ENCODE peak calls at places on chromosome 15, in seven cellular contexts. R, W, S, A, O, C and Q are unnamed samples.
A peak's percentile ranks its signal among the peaks of the same experiment; 100 is the strongest.

GRCh38 chr15:66483131-66483566 is 14.4 kb downstream of the SNAPC5 start:
- DNase-seq in R (peak; percentile 69), W (no peak), S (no peak), A (peak; percentile 52), O (no peak), C (no peak), Q (no peak)

GRCh38 chr15:99365232-99365631 is 114.0 kb downstream of the LRRC28 start:
- DNase-seq in R (no peak), W (no peak), S (no peak), A (no peak), O (no peak), C (peak; percentile 57), Q (no peak)

GRCh38 chr15:75694241-75695182 is 18.1 kb downstream of the CSPG4 start:
- DNase-seq in R (peak; percentile 96), W (peak; percentile 77), S (peak; percentile 72), A (peak; percentile 99), O (no peak), C (no peak), Q (peak; percentile 99)

GRCh38 chr15:92049290-92050008 is 195.9 kb downstream of the SLCO3A1 start:
- DNase-seq in R (no peak), W (peak; percentile 34), S (no peak), A (no peak), O (no peak), C (no peak), Q (peak; percentile 69)

GRCh38 chr15:91456251-91456718 is 356.2 kb downstream of the SV2B start:
- DNase-seq in R (no peak), W (no peak), S (no peak), A (peak; percentile 87), O (no peak), C (no peak), Q (no peak)

GRCh38 chr15:78950906-78951840 is 6.3 kb upstream of the CTSH start:
- DNase-seq in R (peak; percentile 31), W (no peak), S (no peak), A (peak; percentile 48), O (no peak), C (no peak), Q (peak; percentile 93)

GRCh38 chr15:84108725-84109124 is 126.8 kb upstream of the GOLGA6L4 start:
- DNase-seq in R (peak; percentile 11), W (no peak), S (no peak), A (peak; percentile 18), O (no peak), C (no peak), Q (no peak)

GRCh38 chr15:96234109-96234892 is 96.2 kb upstream of the NR2F2 start:
- DNase-seq in R (peak; percentile 19), W (no peak), S (no peak), A (peak; percentile 51), O (no peak), C (peak; percentile 58), Q (no peak)

GRCh38 chr15:35603298-35603697 is 57.3 kb upstream of the DPH6 start:
- DNase-seq in R (peak; percentile 26), W (no peak), S (no peak), A (peak; percentile 88), O (no peak), C (peak; percentile 25), Q (peak; percentile 32)

GRCh38 chr15:100002091-100002620 is 268.9 kb upstream of the LYSMD4 start:
- DNase-seq in R (no peak), W (no peak), S (no peak), A (no peak), O (no peak), C (no peak), Q (no peak)

GRCh38 chr15:81235781-81236507 is 39.3 kb downstream of the IL16 start:
- DNase-seq in R (no peak), W (no peak), S (no peak), A (peak; percentile 99), O (no peak), C (no peak), Q (peak; percentile 84)

GRCh38 chr15:32668942-32669341 is 27.4 kb downstream of the SCG5 start:
- DNase-seq in R (no peak), W (no peak), S (no peak), A (no peak), O (no peak), C (no peak), Q (no peak)

GRCh38 chr15:75532413-75533250 is 46.5 kb downstream of the PTPN9 start:
- DNase-seq in R (peak; percentile 89), W (peak; percentile 85), S (peak; percentile 70), A (peak; percentile 88), O (no peak), C (no peak), Q (no peak)

GRCh38 chr15:41474941-41475340 is 18.7 kb upstream of the ITPKA start:
- DNase-seq in R (no peak), W (no peak), S (no peak), A (no peak), O (no peak), C (no peak), Q (no peak)

GRCh38 chr15:52337198-52337853 is 41.7 kb upstream of the MYO5C start:
- DNase-seq in R (peak; percentile 53), W (no peak), S (no peak), A (peak; percentile 77), O (no peak), C (no peak), Q (peak; percentile 66)

GRCh38 chr15:64105113-64105704 is 9.4 kb downstream of the SNX1 start:
- DNase-seq in R (peak; percentile 83), W (no peak), S (peak; percentile 28), A (peak; percentile 57), O (no peak), C (no peak), Q (no peak)

GRCh38 chr15:78085928-78086327 is 6.4 kb upstream of the SH2D7 start:
- DNase-seq in R (no peak), W (no peak), S (no peak), A (peak; percentile 90), O (no peak), C (no peak), Q (no peak)

GRCh38 chr15:80584973-80585372 is 110.1 kb upstream of the ABHD17C start:
- DNase-seq in R (no peak), W (no peak), S (no peak), A (no peak), O (no peak), C (no peak), Q (no peak)

GRCh38 chr15:66238318-66238717 is 15.2 kb downstream of the MEGF11 start:
- DNase-seq in R (no peak), W (no peak), S (no peak), A (no peak), O (no peak), C (no peak), Q (no peak)

GRCh38 chr15:38029741-38030140 is 95.3 kb downstream of the TMCO5A start:
- DNase-seq in R (no peak), W (no peak), S (no peak), A (peak; percentile 86), O (no peak), C (no peak), Q (no peak)

GRCh38 chr15:67805008-67805681 is 20.2 kb upstream of the SKOR1 start:
- DNase-seq in R (no peak), W (no peak), S (no peak), A (no peak), O (peak; percentile 55), C (no peak), Q (no peak)

GRCh38 chr15:75357976-75358673 is 10.3 kb downstream of the MAN2C1 start:
- DNase-seq in R (no peak), W (no peak), S (no peak), A (no peak), O (no peak), C (no peak), Q (no peak)

GRCh38 chr15:75176404-75176761 is 25.3 kb upstream of the C15orf39 start:
- DNase-seq in R (peak; percentile 54), W (no peak), S (no peak), A (no peak), O (no peak), C (no peak), Q (no peak)

GRCh38 chr15:93072440-93073394 is 16.3 kb downstream of the RGMA start:
- DNase-seq in R (peak; percentile 46), W (peak; percentile 83), S (peak; percentile 89), A (peak; percentile 23), O (peak; percentile 91), C (no peak), Q (peak; percentile 96)
- H3K27me3 ChIP-seq in R (peaks cover 12% of the 10 kb centered on the region), W (peaks cover 25% of the 10 kb centered on the region), S (peaks cover 12% of the 10 kb centered on the region), A (peaks cover 46% of the 10 kb centered on the region), O (peaks cover 14% of the 10 kb centered on the region), C (peaks cover 21% of the 10 kb centered on the region), Q (peaks cover 42% of the 10 kb centered on the region)

GRCh38 chr15:73679964-73680363 is 4.2 kb upstream of the CD276 start:
- DNase-seq in R (no peak), W (no peak), S (no peak), A (no peak), O (no peak), C (no peak), Q (no peak)
- H3K27me3 ChIP-seq in R (peaks cover 8% of the 10 kb centered on the region), W (no peaks in the 10 kb centered on the region), S (no peaks in the 10 kb centered on the region), A (peaks cover 14% of the 10 kb centered on the region), O (no peaks in the 10 kb centered on the region), C (peaks cover under 1% of the 10 kb centered on the region), Q (peaks cover 10% of the 10 kb centered on the region)

GRCh38 chr15:60758961-60759729 is 280.2 kb upstream of the ICE2 start:
- DNase-seq in R (peak; percentile 97), W (no peak), S (no peak), A (peak; percentile 97), O (no peak), C (no peak), Q (peak; percentile 84)

GRCh38 chr15:60757831-60758570 is 279.1 kb upstream of the ICE2 start:
- DNase-seq in R (no peak), W (no peak), S (no peak), A (no peak), O (no peak), C (no peak), Q (no peak)

GRCh38 chr15:60757273-60757672 is 278.3 kb upstream of the ICE2 start:
- DNase-seq in R (no peak), W (no peak), S (no peak), A (no peak), O (no peak), C (no peak), Q (no peak)

GRCh38 chr15:60751985-60752952 is 273.3 kb upstream of the ICE2 start:
- DNase-seq in R (peak; percentile 87), W (peak; percentile 49), S (peak; percentile 45), A (peak; percentile 85), O (no peak), C (no peak), Q (peak; percentile 69)

DNA sequence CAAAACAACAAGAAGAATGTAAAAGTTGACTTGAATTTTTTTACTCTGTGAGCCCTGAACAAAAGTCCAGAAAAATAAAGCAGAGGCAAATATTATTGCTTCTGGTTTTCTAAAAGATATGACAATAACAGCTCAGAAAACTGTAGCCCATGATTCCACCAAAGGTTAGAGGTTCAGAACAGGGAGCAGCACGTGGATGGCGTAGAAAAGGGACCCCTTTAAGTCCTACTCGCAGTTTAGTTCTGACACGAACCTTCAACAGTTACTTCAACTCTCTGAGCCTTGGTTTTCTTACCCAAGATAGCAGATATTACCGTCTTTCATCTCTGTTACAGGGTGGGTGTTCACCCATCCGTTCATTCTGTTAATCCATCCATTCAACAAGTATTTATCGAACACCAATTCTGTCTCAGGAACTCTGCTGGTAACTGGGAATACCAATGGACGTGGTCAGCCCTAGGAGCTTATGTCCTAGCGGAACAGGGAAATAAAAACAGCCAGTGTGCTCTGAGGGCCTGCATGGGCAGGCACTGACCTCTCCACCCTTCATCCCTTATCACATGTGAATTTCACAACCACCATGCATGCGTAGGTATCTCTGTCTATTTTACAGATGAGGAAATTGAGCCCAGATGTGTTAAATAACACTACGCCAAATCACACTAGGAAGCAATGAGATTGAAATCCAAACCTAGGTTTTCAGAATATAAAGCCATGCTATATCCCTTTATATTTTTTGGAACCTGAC is 274.2 kb upstream of the ICE2 start:
- DNase-seq in R (peak; percentile 27), W (no peak), S (no peak), A (no peak), O (no peak), C (no peak), Q (no peak)
- H3K27me3 ChIP-seq in R (no peaks in the 10 kb centered on the region), W (no peaks in the 10 kb centered on the region), S (no peaks in the 10 kb centered on the region), A (peaks cover 2% of the 10 kb centered on the region), O (no peaks in the 10 kb centered on the region), C (no peaks in the 10 kb centered on the region), Q (no peaks in the 10 kb centered on the region)

GRCh38 chr15:69754313-69754712 is 301.7 kb downstream of the RPLP1 start:
- DNase-seq in R (no peak), W (no peak), S (no peak), A (no peak), O (no peak), C (no peak), Q (no peak)
- H3K27me3 ChIP-seq in R (peaks cover 1% of the 10 kb centered on the region), W (peaks cover 8% of the 10 kb centered on the region), S (no peaks in the 10 kb centered on the region), A (peaks cover 14% of the 10 kb centered on the region), O (no peaks in the 10 kb centered on the region), C (no peaks in the 10 kb centered on the region), Q (peaks cover 4% of the 10 kb centered on the region)